ENCODE peak calls at places on chromosome 14, in four cellular contexts. D is SK-N-SH, U is GM12878, G is K562. J is an unnamed sample.

GRCh38 chr14:92460916-92461579 is 52.5 kb upstream of the RIN3 start:
- DNase-seq in D (no peak), U (peak; percentile 61), G (no peak), J (no peak)

GRCh38 chr14:97442363-97442762 is 645.2 kb downstream of the VRK1 start:
- DNase-seq in D (no peak), U (peak; percentile 21), G (no peak), J (no peak)

GRCh38 chr14:90569201-90569600 is 172.4 kb downstream of the CALM1 start:
- DNase-seq in D (no peak), U (no peak), G (no peak), J (no peak)

GRCh38 chr14:28097585-28097984 is 669.0 kb upstream of the FOXG1 start:
- DNase-seq in D (peak; percentile 7), U (no peak), G (no peak), J (no peak)

GRCh38 chr14:81669308-81669707 is 135.7 kb upstream of the SEL1L start:
- DNase-seq in D (no peak), U (no peak), G (no peak), J (no peak)

GRCh38 chr14:59225281-59225680 is 36.8 kb downstream of the DAAM1 start:
- DNase-seq in D (no peak), U (no peak), G (no peak), J (no peak)

GRCh38 chr14:24096545-24097181 is 2.6 kb downstream of the PCK2 start:
- DNase-seq in D (no peak), U (no peak), G (no peak), J (no peak)

GRCh38 chr14:94110552-94111181 is at the start of gene IFI27:
- DNase-seq in D (no peak), U (no peak), G (peak; percentile 44), J (no peak)

GRCh38 chr14:93975791-93976476 is 436 bp downstream of the ASB2 start:
- DNase-seq in D (no peak), U (peak; percentile 92), G (no peak), J (no peak)

GRCh38 chr14:95474486-95474885 is 42.0 kb downstream of the SYNE3 start:
- DNase-seq in D (no peak), U (no peak), G (no peak), J (no peak)

GRCh38 chr14:52950410-52950897 is 396 bp downstream of the FERMT2 start:
- DNase-seq in D (peak; percentile 71), U (no peak), G (peak; percentile 4), J (peak; percentile 63)

GRCh38 chr14:89856871-89857345 is 97.6 kb downstream of the EFCAB11 start:
- DNase-seq in D (no peak), U (no peak), G (no peak), J (no peak)

GRCh38 chr14:36238666-36239363 is 62.3 kb upstream of the PTCSC3 start:
- DNase-seq in D (no peak), U (no peak), G (no peak), J (no peak)

DNA sequence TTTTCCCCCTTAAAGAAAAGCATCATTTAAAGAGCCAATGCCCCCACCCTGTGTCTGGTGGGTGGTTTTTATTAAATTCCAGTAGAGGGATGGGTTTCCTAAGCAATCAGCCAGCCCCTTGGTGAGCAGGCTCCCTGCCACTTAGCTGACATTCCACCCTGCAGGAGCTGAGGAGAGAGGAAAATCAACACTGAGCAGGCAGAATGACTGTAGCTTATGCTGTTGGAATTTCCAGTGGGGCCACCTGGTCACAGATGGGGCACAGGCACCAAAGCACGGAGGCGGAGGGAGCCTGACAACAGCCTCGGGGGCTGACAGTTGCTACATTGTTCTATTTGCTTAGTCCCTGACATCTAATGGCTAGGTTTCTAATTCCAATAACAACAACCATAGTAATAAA is 127.7 kb downstream of the TMEM30B start:
- DNase-seq in D (peak; percentile 33), U (no peak), G (no peak), J (peak; percentile 27)
- TF ChIP-seq USF1 in D (no peak), U (no peak), G (no peak), J (no peak)

DNA sequence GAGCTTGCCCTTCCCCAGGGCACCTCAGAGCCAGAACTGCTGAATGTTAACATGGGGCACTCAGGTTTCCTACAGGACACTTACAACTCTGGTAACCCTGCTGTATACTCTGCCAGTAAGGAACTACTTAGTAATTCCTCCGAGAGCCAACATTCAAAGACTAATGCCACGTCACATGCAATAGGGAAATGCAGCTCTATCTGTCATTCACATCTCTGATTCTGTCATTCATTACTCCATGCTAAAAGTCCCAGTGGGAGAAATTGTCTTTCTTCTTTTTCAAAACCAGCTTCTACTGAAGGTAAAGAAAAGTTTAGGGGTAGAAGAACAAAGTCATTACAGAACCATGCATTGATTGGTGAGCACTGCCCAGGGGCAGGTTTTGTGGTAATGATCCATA is 189.2 kb downstream of the DAD1 start:
- DNase-seq in D (no peak), U (no peak), G (no peak), J (no peak)
- TF ChIP-seq USF1 in D (no peak), U (no peak), G (no peak), J (no peak)

GRCh38 chr14:99821519-99822165 is 28.4 kb downstream of the EML1 start:
- DNase-seq in D (peak; percentile 41), U (no peak), G (no peak), J (no peak)
- TF ChIP-seq USF1 in D (peak; percentile 43), U (no peak), G (no peak), J (no peak)

GRCh38 chr14:75298187-75298985 is 19.8 kb downstream of the FOS start:
- DNase-seq in D (no peak), U (no peak), G (peak; percentile 13), J (no peak)
- TF ChIP-seq USF1 in D (no peak), U (no peak), G (no peak), J (no peak)

GRCh38 chr14:38056270-38056669 is 151.4 kb upstream of the SSTR1 start:
- DNase-seq in D (no peak), U (no peak), G (no peak), J (peak; percentile 32)
- TF ChIP-seq USF1 in D (no peak), U (no peak), G (no peak), J (no peak)

GRCh38 chr14:87306770-87307169 is 686.2 kb downstream of the GALC start:
- DNase-seq in D (no peak), U (no peak), G (no peak), J (no peak)

GRCh38 chr14:87309557-87309956 is 683.4 kb downstream of the GALC start:
- DNase-seq in D (no peak), U (no peak), G (no peak), J (no peak)

GRCh38 chr14:87312138-87312537 is 680.8 kb downstream of the GALC start:
- DNase-seq in D (no peak), U (no peak), G (no peak), J (no peak)
- TF ChIP-seq USF1 in D (no peak), U (no peak), G (no peak), J (no peak)